ENCODE peak calls at places on chromosomes 4 and X, in eight cellular contexts. H is esophagus squamous epithelium, Y is breast epithelium, B is endothelial cell, T is PC-3, J is pancreas, N is transverse colon, Q is foreskin fibroblast. C is an unnamed sample.

GRCh38 chrX:153411255-153411987 is at the start of gene ZFP92:
- DNase-seq in H (no peak), B (no peak), T (no peak), Q (peak; percentile 17), Y (no peak), N (peak; percentile 32), J (no peak), C (no peak)

GRCh38 chrX:145848451-145848850 is 30.8 kb downstream of the SLITRK2 start:
- DNase-seq in H (no peak), T (no peak), N (no peak), B (no peak), Y (no peak), J (no peak), Q (no peak), C (no peak)

GRCh38 chrX:129478516-129478915 is 44.8 kb downstream of the SMARCA1 start:
- DNase-seq in B (no peak), N (no peak), T (no peak), Y (no peak), Q (peak; percentile 52), H (no peak), J (no peak), C (peak; percentile 21)

GRCh38 chr4:6418193-6418755 is 54.1 kb downstream of the PPP2R2C start:
- DNase-seq in Y (no peak), H (no peak), N (no peak), T (no peak), B (no peak), J (no peak), Q (no peak), C (no peak)

GRCh38 chrX:134570899-134571298 is 87.4 kb downstream of the PLAC1 start:
- DNase-seq in H (no peak), N (no peak), B (no peak), J (no peak), Q (no peak), Y (no peak), T (no peak), C (no peak)

GRCh38 chr4:6179362-6179761 is 21.0 kb downstream of the JAKMIP1 start:
- DNase-seq in J (no peak), Y (no peak), T (no peak), B (no peak), N (peak; percentile 13), H (no peak), Q (no peak), C (no peak)

GRCh38 chr4:167234388-167234881 is at the start of gene SPOCK3:
- DNase-seq in H (no peak), Q (peak; percentile 66), T (peak; percentile 44), N (no peak), B (peak; percentile 46), J (peak; percentile 34), Y (peak; percentile 52), C (no peak)

GRCh38 chr4:70830054-70830453 is 9.6 kb downstream of the GRSF1 start:
- DNase-seq in B (no peak), N (no peak), Y (no peak), Q (no peak), J (no peak), T (no peak), H (no peak), C (no peak)

GRCh38 chr4:8494218-8494617 is 53.6 kb downstream of the TRMT44 start:
- DNase-seq in N (no peak), Y (no peak), T (no peak), J (no peak), B (no peak), Q (no peak), H (no peak), C (no peak)

DNA sequence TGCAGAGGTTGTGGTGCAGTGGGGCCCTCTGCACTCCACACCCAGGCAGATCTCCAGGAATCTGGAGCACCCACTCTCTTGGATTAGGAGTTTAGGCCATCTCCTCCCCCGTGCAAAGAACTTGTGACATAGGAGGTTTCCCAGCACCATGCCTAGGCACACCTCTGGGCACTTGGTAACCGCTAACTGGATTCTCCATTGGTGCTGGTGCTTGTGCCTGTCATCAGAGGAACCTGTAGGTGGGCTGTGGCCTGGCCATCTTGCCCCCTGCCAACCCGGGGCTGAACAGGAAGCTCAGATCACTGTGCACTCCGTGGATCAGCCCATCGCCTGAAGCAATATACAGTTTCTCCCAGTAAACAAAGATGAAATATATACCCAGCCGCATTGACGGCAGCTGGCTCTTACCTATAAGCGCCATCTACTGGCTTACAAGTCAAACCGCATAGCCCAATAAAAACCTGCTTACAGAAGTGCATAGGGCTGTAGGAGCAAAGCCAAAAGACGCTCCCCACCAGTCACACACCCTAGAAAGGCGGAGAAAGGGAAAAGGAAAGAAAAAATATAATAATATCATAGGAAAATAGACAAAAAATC is 19.1 kb upstream of the TEX13B start:
- DNase-seq in N (no peak), Y (no peak), J (no peak), Q (peak; percentile 49), H (no peak), T (peak; percentile 83), B (no peak), C (peak; percentile 53)
- TF ChIP-seq CTCF in N (peak; percentile 16), Y (no peak), J (peak; percentile 32), Q (peak; percentile 44), H (peak; percentile 39), T (peak; percentile 68), B (no peak), C (peak; percentile 70)

GRCh38 chr4:81198609-81199008 is 16.4 kb downstream of the PRKG2 start:
- DNase-seq in B (no peak), J (no peak), T (no peak), Q (no peak), Y (no peak), H (no peak), N (no peak), C (no peak)

GRCh38 chr4:81195475-81195874 is 19.5 kb downstream of the PRKG2 start:
- DNase-seq in J (no peak), Q (peak; percentile 49), T (no peak), H (no peak), N (no peak), Y (no peak), B (no peak), C (no peak)

GRCh38 chr4:81198151-81198550 is 16.9 kb downstream of the PRKG2 start:
- DNase-seq in N (no peak), Q (no peak), B (no peak), H (no peak), Y (no peak), J (no peak), T (no peak), C (no peak)

GRCh38 chr4:81194286-81194685 is 20.7 kb downstream of the PRKG2 start:
- DNase-seq in H (no peak), N (no peak), Q (peak; percentile 50), T (no peak), Y (no peak), B (no peak), J (no peak), C (no peak)

GRCh38 chr4:81196126-81196650 is 18.8 kb downstream of the PRKG2 start:
- DNase-seq in N (no peak), H (no peak), J (no peak), Q (no peak), Y (no peak), T (no peak), B (no peak), C (no peak)
- TF ChIP-seq CTCF in N (no peak), H (no peak), J (no peak), Q (no peak), Y (no peak), T (no peak), B (no peak), C (no peak)

DNA sequence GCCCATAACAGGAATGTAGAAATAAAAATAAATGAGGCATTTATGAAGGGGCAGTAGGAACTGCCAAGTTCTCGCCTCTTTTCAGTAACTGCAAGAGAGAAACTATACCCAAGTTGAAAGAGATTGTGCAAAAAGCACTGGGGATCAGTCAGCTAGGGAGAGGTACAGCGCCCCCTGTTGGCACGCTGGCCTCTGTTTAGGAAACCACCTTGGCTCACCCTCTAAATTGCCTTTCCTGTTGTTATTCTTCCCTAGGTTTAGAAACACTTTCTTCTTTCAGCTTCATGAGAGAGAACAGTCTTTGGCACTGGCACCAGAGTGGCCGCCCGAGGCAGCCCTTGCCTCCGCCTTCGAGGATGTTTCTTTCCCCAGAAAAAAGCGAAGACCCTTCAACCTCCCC is 348.5 kb downstream of the MID1IP1 start:
- DNase-seq in B (peak; percentile 64), T (peak; percentile 64), N (peak; percentile 75), H (no peak), J (peak; percentile 63), Q (peak; percentile 74), Y (peak; percentile 53), C (peak; percentile 23)
- TF ChIP-seq CTCF in B (peak; percentile 72), T (peak; percentile 74), N (peak; percentile 57), H (peak; percentile 60), J (peak; percentile 67), Q (peak; percentile 56), Y (peak; percentile 52), C (peak; percentile 84)

GRCh38 chr4:16450724-16451123 is 224.5 kb upstream of the TAPT1 start:
- DNase-seq in N (no peak), J (no peak), Q (no peak), B (no peak), Y (no peak), T (no peak), H (no peak), C (no peak)
- TF ChIP-seq CTCF in N (no peak), J (no peak), Q (peak; percentile 34), B (no peak), Y (no peak), T (no peak), H (peak; percentile 17), C (peak; percentile 62)

DNA sequence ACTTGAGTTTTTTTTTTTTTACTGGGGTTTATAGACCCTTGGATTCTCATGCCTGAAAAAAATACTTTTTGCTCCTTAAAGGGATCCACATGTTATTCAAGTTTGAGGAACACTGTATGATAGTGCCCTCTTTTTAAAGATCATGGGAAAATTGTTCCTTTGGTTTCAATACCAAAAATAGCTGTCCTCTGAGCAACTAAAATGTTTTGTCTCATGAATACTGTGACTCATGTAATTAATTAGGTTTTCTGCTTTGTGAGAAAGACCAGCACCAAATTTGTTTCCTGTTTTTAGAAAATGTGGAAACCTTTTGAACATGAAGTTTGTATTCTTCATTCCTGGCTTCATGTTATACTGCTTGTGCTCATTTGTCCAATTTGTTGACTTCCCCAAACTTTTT is 127.5 kb upstream of the SH3RF1 start:
- DNase-seq in T (peak; percentile 9), B (no peak), H (no peak), Q (peak; percentile 72), N (no peak), Y (no peak), J (no peak), C (peak; percentile 79)
- TF ChIP-seq CTCF in T (no peak), B (no peak), H (no peak), Q (no peak), N (no peak), Y (no peak), J (no peak), C (no peak)

GRCh38 chr4:154049457-154050181 is 260.7 kb upstream of the SFRP2 start:
- DNase-seq in J (no peak), B (peak; percentile 53), Q (peak; percentile 76), Y (no peak), H (no peak), T (peak; percentile 5), N (peak; percentile 10), C (peak; percentile 39)
- TF ChIP-seq CTCF in J (no peak), B (no peak), Q (no peak), Y (no peak), H (no peak), T (peak; percentile 23), N (no peak), C (no peak)